ENCODE peak calls at places on chromosomes 2 and 18, in five cellular contexts. X is CD4-positive, alpha-beta memory T cell; P is SK-N-SH; Y is WERI-Rb-1; Q is upper lobe of left lung. B is an unnamed sample.

GRCh38 chr2:117979911-117980341 is 33.9 kb downstream of the CCDC93 start:
- DNase-seq in X (no peak), Y (no peak), P (no peak), Q (no peak), B (no peak)

GRCh38 chr18:621181-621580 is 24.4 kb downstream of the CLUL1 start:
- DNase-seq in Q (no peak), X (no peak), P (no peak), Y (no peak), B (no peak)

GRCh38 chr2:135257383-135258090 is 205.4 kb downstream of the RAB3GAP1 start:
- DNase-seq in Q (no peak), P (no peak), X (no peak), Y (no peak), B (no peak)

GRCh38 chr2:20563833-20564232 is 87.1 kb downstream of the HS1BP3 start:
- DNase-seq in Q (no peak), Y (no peak), P (no peak), X (no peak), B (no peak)

GRCh38 chr2:123500346-123500745 is 524.7 kb upstream of the CNTNAP5 start:
- DNase-seq in P (no peak), Q (no peak), X (no peak), Y (no peak), B (no peak)

GRCh38 chr18:51212606-51213005 is 15.1 kb upstream of the MEX3C start:
- DNase-seq in P (no peak), Y (no peak), X (no peak), Q (no peak), B (no peak)

GRCh38 chr2:171018522-171018921 is 89.5 kb downstream of the GORASP2 start:
- DNase-seq in P (no peak), Q (no peak), Y (no peak), X (no peak), B (no peak)

GRCh38 chr2:47437287-47437686 is 34.3 kb downstream of the MSH2 start:
- DNase-seq in Q (no peak), Y (no peak), P (peak; percentile 64), X (no peak), B (no peak)

GRCh38 chr2:38626326-38627031 is 23.8 kb upstream of the HNRNPLL start:
- DNase-seq in P (no peak), Y (no peak), Q (no peak), X (peak; percentile 71), B (no peak)

GRCh38 chr2:196130039-196130825 is 41.1 kb downstream of the STK17B start:
- DNase-seq in Q (no peak), Y (peak; percentile 12), P (peak; percentile 16), X (no peak), B (no peak)

GRCh38 chr2:11867926-11868325 is 121.5 kb downstream of the LPIN1 start:
- DNase-seq in Y (no peak), Q (no peak), P (no peak), X (no peak), B (no peak)

GRCh38 chr2:72325592-72326422 is 178.1 kb upstream of the CYP26B1 start:
- DNase-seq in Q (no peak), P (no peak), X (no peak), Y (peak; percentile 67), B (no peak)

GRCh38 chr2:196314780-196315179 is 143.4 kb upstream of the STK17B start:
- DNase-seq in P (no peak), Y (no peak), Q (no peak), X (no peak), B (no peak)

GRCh38 chr2:598043-598802 is 79.0 kb downstream of the TMEM18 start:
- DNase-seq in Y (no peak), X (no peak), Q (no peak), P (no peak), B (no peak)

GRCh38 chr2:75800456-75800855 is 89.7 kb upstream of the GCFC2 start:
- DNase-seq in Y (no peak), X (no peak), Q (no peak), P (no peak), B (no peak)

GRCh38 chr2:36478332-36478738 is 119.6 kb downstream of the FEZ2 start:
- DNase-seq in P (peak; percentile 11), Q (no peak), Y (no peak), X (no peak), B (no peak)

GRCh38 chr18:2848145-2848878 is 1.5 kb downstream of the EMILIN2 start:
- DNase-seq in X (no peak), Q (no peak), Y (no peak), P (no peak), B (no peak)

GRCh38 chr2:28586864-28587263 is 91.0 kb downstream of the PLB1 start:
- DNase-seq in Y (no peak), Q (no peak), X (peak; percentile 83), P (no peak), B (no peak)

GRCh38 chr2:227406177-227407031 is 18.7 kb upstream of the SCYGR1 start:
- DNase-seq in Y (peak; percentile 50), Q (peak; percentile 60), P (peak; percentile 77), X (no peak), B (peak; percentile 87)

GRCh38 chr2:6224267-6224666 is 532.1 kb downstream of the SOX11 start:
- DNase-seq in X (no peak), P (no peak), Q (no peak), Y (no peak), B (no peak)

GRCh38 chr2:159262904-159263303 is 23.6 kb downstream of the WDSUB1 start:
- DNase-seq in P (no peak), X (no peak), Y (no peak), Q (no peak), B (no peak)

GRCh38 chr18:37385846-37386435 is 179.7 kb downstream of the CELF4 start:
- DNase-seq in P (peak; percentile 52), Y (no peak), X (no peak), Q (no peak), B (no peak)

GRCh38 chr2:239154971-239155805 is 245.6 kb downstream of the HDAC4 start:
- DNase-seq in Q (peak; percentile 19), X (no peak), P (no peak), Y (no peak), B (peak; percentile 46)

GRCh38 chr2:11988691-11989465 is 242.4 kb downstream of the LPIN1 start:
- DNase-seq in P (no peak), Y (no peak), X (no peak), Q (no peak), B (no peak)

GRCh38 chr18:77822552-77823138 is 573.0 kb downstream of the GALR1 start:
- DNase-seq in Q (no peak), X (no peak), P (no peak), Y (no peak), B (no peak)
- H3K27me3 ChIP-seq in Q (no peaks in the 10 kb centered on the region), X (no peaks in the 10 kb centered on the region), P (no peaks in the 10 kb centered on the region), Y (no peaks in the 10 kb centered on the region), B (no peaks in the 10 kb centered on the region)

DNA sequence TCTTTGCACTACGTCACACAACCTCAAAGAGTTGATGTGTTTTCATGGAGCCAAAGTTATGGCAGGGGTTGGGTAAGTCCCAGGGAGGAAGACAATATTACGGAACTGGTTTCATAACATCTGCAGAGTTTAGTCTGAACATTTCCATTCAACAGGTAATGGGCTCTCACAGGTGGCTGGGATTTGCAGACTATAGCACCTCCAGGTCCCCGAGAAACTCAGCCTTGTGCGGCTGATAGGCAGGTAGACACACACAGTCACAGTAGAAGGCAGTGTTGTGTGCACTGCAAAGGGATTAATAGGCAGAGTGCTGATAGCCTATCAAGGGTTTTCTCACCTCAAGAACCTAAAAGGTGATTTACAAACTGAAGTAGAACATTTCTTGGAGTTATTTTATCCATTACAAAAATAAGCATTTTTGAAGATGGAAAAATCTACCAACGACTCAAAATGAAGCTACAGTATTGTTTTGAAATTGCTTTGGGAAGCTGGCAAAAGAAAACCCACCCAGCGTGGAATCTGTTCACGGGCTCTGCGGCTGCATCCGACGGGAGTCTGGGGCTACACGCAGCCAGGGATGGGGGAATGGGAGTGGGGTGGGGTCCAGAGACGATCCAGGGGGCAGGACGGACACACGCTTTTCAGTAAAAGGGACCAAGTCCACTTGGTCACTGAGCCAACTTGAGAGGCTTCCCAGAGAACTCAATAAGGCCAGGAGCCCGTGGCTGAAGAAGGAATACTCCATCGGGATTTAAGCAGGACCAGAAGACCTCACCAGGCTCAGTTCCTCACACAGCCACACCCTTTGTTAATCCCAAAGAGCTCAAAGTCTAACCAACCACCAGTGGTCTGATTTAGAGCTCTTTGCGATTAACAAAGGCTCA is 82.9 kb downstream of the CHRNA1 start:
- DNase-seq in Q (no peak), P (peak; percentile 38), Y (peak; percentile 37), X (no peak), B (no peak)
- H3K27me3 ChIP-seq in Q (no peaks in the 10 kb centered on the region), P (no peaks in the 10 kb centered on the region), Y (peaks cover 17% of the 10 kb centered on the region), X (no peaks in the 10 kb centered on the region), B (no peaks in the 10 kb centered on the region)

DNA sequence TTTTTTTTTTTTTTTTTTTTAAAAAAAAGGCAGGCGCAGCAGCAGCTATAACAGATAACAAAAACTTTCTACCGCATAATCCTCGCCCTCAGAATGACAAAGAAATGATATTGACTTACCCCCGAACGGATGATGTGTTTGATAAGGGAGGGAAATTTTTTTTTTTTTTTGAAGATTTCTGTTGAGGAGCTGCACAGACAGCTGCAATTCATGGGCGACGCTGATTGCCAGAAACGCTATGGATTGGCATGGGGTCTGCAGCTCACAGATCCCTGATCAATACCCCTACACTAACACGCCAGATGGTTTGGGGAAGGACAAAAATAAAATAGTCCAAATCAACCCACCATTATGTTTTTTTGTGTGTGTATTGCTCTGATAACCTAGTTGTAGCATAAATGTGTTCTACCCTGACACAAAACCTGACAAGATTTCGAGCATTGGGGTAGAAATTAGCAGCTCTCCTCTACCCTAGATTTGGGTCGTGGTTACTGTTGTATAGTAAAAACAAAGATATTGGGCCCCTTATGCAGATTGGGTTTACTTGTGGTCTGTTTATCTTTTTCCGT is 3.6 kb upstream of the ONECUT2 start:
- DNase-seq in Q (no peak), X (no peak), P (no peak), Y (no peak), B (no peak)
- H3K27me3 ChIP-seq in Q (peaks cover 20% of the 10 kb centered on the region), X (peaks cover 49% of the 10 kb centered on the region), P (peaks cover 33% of the 10 kb centered on the region), Y (no peaks in the 10 kb centered on the region), B (peaks cover 37% of the 10 kb centered on the region)

GRCh38 chr18:32771169-32771751 is 1.6 kb downstream of the KLHL14 start:
- DNase-seq in P (peak; percentile 68), Y (peak; percentile 12), X (no peak), Q (no peak), B (no peak)
- H3K27me3 ChIP-seq in P (peaks cover 40% of the 10 kb centered on the region), Y (peaks cover 53% of the 10 kb centered on the region), X (peaks cover 16% of the 10 kb centered on the region), Q (peaks cover 14% of the 10 kb centered on the region), B (peaks cover 15% of the 10 kb centered on the region)

GRCh38 chr2:202039278-202040100 is 5.8 kb downstream of the FZD7 start:
- DNase-seq in Y (no peak), P (no peak), Q (no peak), X (no peak), B (no peak)
- H3K27me3 ChIP-seq in Y (no peaks in the 10 kb centered on the region), P (no peaks in the 10 kb centered on the region), Q (peaks cover 8% of the 10 kb centered on the region), X (peaks cover 31% of the 10 kb centered on the region), B (no peaks in the 10 kb centered on the region)